ENCODE peak calls at places on chromosome 13, in six cellular contexts. U is K562, P is HepG2, F is spleen, M is breast epithelium, S is stomach. Y is an unnamed sample.

GRCh38 chr13:109271991-109272454 is 514.4 kb downstream of the IRS2 start:
- DNase-seq in U (no peak), P (no peak), F (no peak), M (no peak), S (no peak), Y (no peak)

GRCh38 chr13:50025446-50025845 is 10.2 kb downstream of the KCNRG start:
- DNase-seq in U (no peak), P (no peak), F (no peak), M (no peak), S (no peak), Y (no peak)

GRCh38 chr13:44967656-44968451 is 21.4 kb downstream of the NUFIP1 start:
- DNase-seq in U (no peak), P (no peak), F (no peak), M (no peak), S (no peak), Y (no peak)

GRCh38 chr13:25844559-25845434 is 207.0 kb downstream of the SHISA2 start:
- DNase-seq in U (no peak), P (no peak), F (no peak), M (no peak), S (no peak), Y (no peak)

GRCh38 chr13:45682494-45683008 is 19.6 kb upstream of the CBY2 start:
- DNase-seq in U (no peak), P (no peak), F (no peak), M (no peak), S (no peak), Y (no peak)

GRCh38 chr13:33953203-33953602 is 135.3 kb downstream of the RFC3 start:
- DNase-seq in U (no peak), P (no peak), F (no peak), M (no peak), S (no peak), Y (no peak)

GRCh38 chr13:71866173-71867091 is 572 bp downstream of the DACH1 start:
- DNase-seq in U (no peak), P (no peak), F (peak; percentile 88), M (peak; percentile 51), S (peak; percentile 31), Y (peak; percentile 6)

GRCh38 chr13:104984296-104984818 is 1551.1 kb downstream of the EFNB2 start:
- DNase-seq in U (no peak), P (no peak), F (no peak), M (no peak), S (peak; percentile 39), Y (no peak)

GRCh38 chr13:41502676-41503075 is 45.3 kb downstream of the RGCC start:
- DNase-seq in U (no peak), P (no peak), F (no peak), M (no peak), S (no peak), Y (no peak)

GRCh38 chr13:77143325-77143907 is 116.5 kb upstream of the FBXL3 start:
- DNase-seq in U (no peak), P (peak; percentile 58), F (no peak), M (no peak), S (no peak), Y (no peak)

GRCh38 chr13:62512194-62513141 is 1096.8 kb upstream of the PCDH20 start:
- DNase-seq in U (no peak), P (peak; percentile 29), F (no peak), M (peak; percentile 20), S (peak; percentile 42), Y (no peak)

GRCh38 chr13:34257980-34258379 is 440.0 kb downstream of the RFC3 start:
- DNase-seq in U (no peak), P (no peak), F (no peak), M (no peak), S (no peak), Y (no peak)

GRCh38 chr13:31236211-31236786 is 36.5 kb downstream of the B3GLCT start:
- DNase-seq in U (peak; percentile 14), P (peak; percentile 31), F (no peak), M (no peak), S (no peak), Y (no peak)

GRCh38 chr13:64482373-64482772 is 2747.8 kb downstream of the PCDH9 start:
- DNase-seq in U (no peak), P (no peak), F (no peak), M (no peak), S (no peak), Y (no peak)

GRCh38 chr13:50074843-50075242 is 59.6 kb downstream of the KCNRG start:
- DNase-seq in U (no peak), P (no peak), F (no peak), M (no peak), S (no peak), Y (no peak)

GRCh38 chr13:84192125-84192524 is 309.9 kb upstream of the SLITRK1 start:
- DNase-seq in U (no peak), P (no peak), F (no peak), M (no peak), S (no peak), Y (no peak)

GRCh38 chr13:46172531-46172991 is 9.4 kb downstream of the LCP1 start:
- DNase-seq in U (no peak), P (no peak), F (peak; percentile 85), M (no peak), S (no peak), Y (no peak)

GRCh38 chr13:73989244-73989843 is 144.9 kb downstream of the KLF12 start:
- DNase-seq in U (no peak), P (no peak), F (no peak), M (no peak), S (no peak), Y (no peak)

GRCh38 chr13:100733261-100733660 is 58.7 kb upstream of the TMTC4 start:
- DNase-seq in U (no peak), P (no peak), F (no peak), M (no peak), S (no peak), Y (no peak)

DNA sequence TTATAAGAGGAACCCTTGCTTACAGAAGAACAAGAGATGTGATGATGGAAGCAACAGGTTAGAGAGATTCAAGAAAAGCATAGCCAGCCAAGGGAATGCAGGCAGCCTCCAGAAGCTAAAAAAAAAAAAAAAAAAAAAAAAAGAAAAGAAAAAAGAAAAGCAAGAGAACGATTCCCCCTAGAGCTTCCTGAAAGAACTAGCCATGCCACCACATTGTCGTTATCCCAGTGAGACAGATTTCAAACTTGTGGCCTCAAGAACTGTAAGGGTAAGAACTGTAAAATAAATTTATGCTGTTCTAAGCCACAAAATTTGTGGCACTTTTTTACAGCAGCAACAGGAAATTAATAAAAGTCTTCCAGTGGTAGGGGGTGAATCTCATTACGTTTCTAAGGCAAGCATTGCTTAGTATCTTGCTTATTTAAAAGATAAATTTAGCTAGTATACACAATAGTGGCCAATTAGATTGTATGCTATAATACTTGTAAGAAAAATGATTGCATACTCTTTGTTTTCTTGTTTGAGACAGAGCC is 21.8 kb downstream of the RFXAP start:
- DNase-seq in U (no peak), P (no peak), F (no peak), M (no peak), S (no peak), Y (no peak)
- TF ChIP-seq POLR2AphosphoS5 in U (no peak), P (no peak), F (no peak), M (no peak), S (no peak), Y (no peak)

GRCh38 chr13:66689037-66689619 is 541.0 kb downstream of the PCDH9 start:
- DNase-seq in U (no peak), P (no peak), F (no peak), M (no peak), S (no peak), Y (no peak)
- TF ChIP-seq POLR2AphosphoS5 in U (no peak), P (no peak), F (no peak), M (no peak), S (no peak), Y (no peak)

GRCh38 chr13:112839347-112840105 is 129.5 kb upstream of the MCF2L start:
- DNase-seq in U (no peak), P (no peak), F (peak; percentile 30), M (no peak), S (no peak), Y (no peak)
- TF ChIP-seq POLR2AphosphoS5 in U (no peak), P (no peak), F (no peak), M (no peak), S (no peak), Y (no peak)

GRCh38 chr13:43193789-43194188 is 170.4 kb downstream of the DNAJC15 start:
- DNase-seq in U (no peak), P (no peak), F (no peak), M (no peak), S (no peak), Y (no peak)

GRCh38 chr13:43195112-43195511 is 171.7 kb downstream of the DNAJC15 start:
- DNase-seq in U (no peak), P (no peak), F (no peak), M (no peak), S (no peak), Y (no peak)

GRCh38 chr13:43196171-43196611 is 172.8 kb downstream of the DNAJC15 start:
- DNase-seq in U (no peak), P (no peak), F (no peak), M (no peak), S (no peak), Y (no peak)

GRCh38 chr13:43196750-43197149 is 173.4 kb downstream of the DNAJC15 start:
- DNase-seq in U (no peak), P (no peak), F (no peak), M (no peak), S (no peak), Y (no peak)

GRCh38 chr13:43195551-43195950 is 172.2 kb downstream of the DNAJC15 start:
- DNase-seq in U (no peak), P (no peak), F (no peak), M (no peak), S (no peak), Y (no peak)
- TF ChIP-seq POLR2AphosphoS5 in U (no peak), P (no peak), F (no peak), M (no peak), S (no peak), Y (no peak)

DNA sequence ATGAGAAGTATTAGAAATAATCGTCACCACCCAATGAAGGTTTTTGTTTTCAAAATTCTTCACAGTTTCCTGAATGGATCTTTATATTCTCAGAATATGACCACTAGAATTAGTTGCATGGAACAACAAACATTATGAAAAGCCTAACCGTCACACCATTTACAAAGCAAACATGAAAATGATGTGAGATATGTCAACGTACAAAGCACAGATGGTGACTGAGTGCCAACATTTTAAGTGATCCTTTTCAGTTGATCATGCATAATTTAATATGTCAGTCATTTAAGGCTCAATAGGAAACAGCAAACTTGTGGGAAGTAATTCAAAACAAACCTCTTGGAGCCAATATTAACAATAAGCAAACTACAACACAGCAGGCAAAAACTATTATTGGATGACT is 277.6 kb downstream of the SLITRK6 start:
- DNase-seq in U (no peak), P (no peak), F (no peak), M (no peak), S (no peak), Y (no peak)
- TF ChIP-seq POLR2AphosphoS5 in U (no peak), P (no peak), F (no peak), M (no peak), S (no peak), Y (no peak)